ENCODE peak calls at places on chromosomes 4 and X, in four cellular contexts. Y is thyroid gland, W is fibroblast of lung, X is mammary epithelial cell. J is an unnamed sample.

GRCh38 chrX:70331161-70331560 is 41.3 kb downstream of the KIF4A start:
- DNase-seq in X (no peak), W (no peak), Y (no peak), J (no peak)

GRCh38 chrX:96002401-96002800 is 682.2 kb upstream of the DIAPH2 start:
- DNase-seq in W (peak), X (no peak), Y (no peak), J (no peak)

GRCh38 chrX:134075894-134076718 is 90.7 kb upstream of the GPC3 start:
- DNase-seq in Y (no peak), W (no peak), X (no peak), J (no peak)

GRCh38 chr4:10083861-10084641 is 32.5 kb downstream of the WDR1 start:
- DNase-seq in X (no peak), W (no peak), Y (no peak), J (no peak)

GRCh38 chr4:26139310-26139924 is 181.4 kb upstream of the RBPJ start:
- DNase-seq in Y (no peak), X (no peak), W (no peak), J (no peak)

GRCh38 chrX:54484666-54485065 is 11.4 kb downstream of the FGD1 start:
- DNase-seq in Y (no peak), W (no peak), X (no peak), J (no peak)

GRCh38 chrX:119784747-119785446 is 6.5 kb downstream of the RPL39 start:
- DNase-seq in X (no peak), Y (peak), W (peak), J (no peak)

GRCh38 chrX:103878466-103879151 is 46.6 kb upstream of the RAB9B start:
- DNase-seq in X (peak), Y (peak), W (peak), J (peak)

GRCh38 chrX:7925867-7926472 is 1.2 kb downstream of the PNPLA4 start:
- DNase-seq in X (peak), Y (peak), W (peak), J (peak)

GRCh38 chr4:53592128-53592527 is 842 bp upstream of the LNX1 start:
- DNase-seq in W (peak), Y (no peak), X (no peak), J (peak)

GRCh38 chr4:4217123-4217522 is 9.6 kb downstream of the OTOP1 start:
- DNase-seq in Y (no peak), X (peak), W (no peak), J (peak)

GRCh38 chrX:65595460-65595876 is 60.9 kb upstream of the LAS1L start:
- DNase-seq in W (peak), Y (peak), X (peak), J (peak)

GRCh38 chr4:25174674-25175073 is 14.4 kb upstream of the SEPSECS start:
- DNase-seq in Y (no peak), W (no peak), X (peak), J (peak)

GRCh38 chrX:136166221-136166855 is 19.0 kb downstream of the FHL1 start:
- DNase-seq in W (peak), X (no peak), Y (no peak), J (peak)

GRCh38 chrX:148500428-148501120 is at the start of gene AFF2:
- DNase-seq in X (peak), Y (peak), W (peak), J (no peak)

GRCh38 chr4:74157116-74157742 is 689 bp upstream of the MTHFD2L start:
- DNase-seq in X (no peak), W (peak), Y (no peak), J (peak)

GRCh38 chr4:146256328-146256727 is 42.0 kb downstream of the REELD1 start:
- DNase-seq in W (no peak), Y (no peak), X (no peak), J (no peak)

GRCh38 chr4:136743238-136743637 is 789.1 kb downstream of the PCDH18 start:
- DNase-seq in W (no peak), X (no peak), Y (no peak), J (no peak)

GRCh38 chr4:150574678-150575077 is 7.3 kb upstream of the MAB21L2 start:
- DNase-seq in Y (no peak), X (no peak), W (no peak), J (no peak)

GRCh38 chrX:5726246-5726645 is 502.4 kb downstream of the NLGN4X start:
- DNase-seq in Y (no peak), W (no peak), X (peak), J (no peak)

GRCh38 chr4:117968606-117969005 is 65.7 kb upstream of the NDST3 start:
- DNase-seq in W (no peak), X (no peak), Y (no peak), J (no peak)

GRCh38 chrX:3177851-3178250 is 136.6 kb downstream of the ARSF start:
- DNase-seq in Y (no peak), X (peak), W (no peak), J (peak)

GRCh38 chr4:88818650-88819470 is 121.2 kb upstream of the NAP1L5 start:
- DNase-seq in W (peak), Y (peak), X (peak), J (peak)

GRCh38 chrX:18702362-18703195 is 4.9 kb upstream of the PPEF1 start:
- DNase-seq in W (peak), X (no peak), Y (no peak), J (peak)

GRCh38 chrX:115949900-115950822 is 220.4 kb upstream of the AGTR2 start:
- DNase-seq in X (peak), W (no peak), Y (no peak), J (no peak)

GRCh38 chrX:39852496-39852895 is 245.3 kb downstream of the BCOR start:
- DNase-seq in W (no peak), Y (no peak), X (no peak), J (no peak)

GRCh38 chrX:39853417-39853816 is 244.3 kb downstream of the BCOR start:
- DNase-seq in X (no peak), W (no peak), Y (no peak), J (no peak)

GRCh38 chrX:39856472-39857121 is 241.2 kb downstream of the BCOR start:
- DNase-seq in X (no peak), Y (no peak), W (no peak), J (no peak)

GRCh38 chrX:39855748-39856129 is 242.0 kb downstream of the BCOR start:
- DNase-seq in X (peak), Y (no peak), W (peak), J (peak)

GRCh38 chrX:39854772-39855747 is 242.7 kb downstream of the BCOR start:
- DNase-seq in Y (no peak), W (no peak), X (no peak), J (no peak)
- TF ChIP-seq CTCF in Y (no peak), W (no peak), X (no peak), J (no peak)

DNA sequence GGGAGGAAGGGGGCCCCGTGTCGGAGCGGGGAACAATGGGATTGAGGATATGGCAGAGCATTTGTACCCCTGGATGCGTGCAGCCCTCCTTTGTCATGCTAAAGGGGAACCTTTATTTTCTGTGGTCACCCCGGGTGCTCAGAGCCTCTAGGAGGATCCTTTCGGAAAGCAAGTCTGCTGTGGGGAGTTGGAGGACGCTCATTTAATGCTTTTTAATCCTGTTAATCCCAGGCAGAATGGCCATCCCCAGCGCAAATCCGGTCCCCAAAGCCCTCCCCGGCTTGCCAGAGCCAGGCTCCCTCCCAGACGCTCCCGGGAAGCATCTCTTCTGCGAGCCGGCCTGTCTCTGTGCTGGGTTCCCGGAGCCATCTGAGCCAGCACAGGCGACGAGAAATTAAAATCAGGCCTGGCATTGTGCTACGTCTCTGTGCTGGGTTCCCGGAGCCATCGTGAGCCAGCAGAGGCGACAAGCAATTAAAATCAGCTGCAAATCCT is 113.2 kb upstream of the PPP2R3B start:
- DNase-seq in Y (no peak), W (no peak), X (no peak), J (no peak)
- H3K4me3 ChIP-seq in Y (no peak), W (no peak), X (no peak), J (no peak)

DNA sequence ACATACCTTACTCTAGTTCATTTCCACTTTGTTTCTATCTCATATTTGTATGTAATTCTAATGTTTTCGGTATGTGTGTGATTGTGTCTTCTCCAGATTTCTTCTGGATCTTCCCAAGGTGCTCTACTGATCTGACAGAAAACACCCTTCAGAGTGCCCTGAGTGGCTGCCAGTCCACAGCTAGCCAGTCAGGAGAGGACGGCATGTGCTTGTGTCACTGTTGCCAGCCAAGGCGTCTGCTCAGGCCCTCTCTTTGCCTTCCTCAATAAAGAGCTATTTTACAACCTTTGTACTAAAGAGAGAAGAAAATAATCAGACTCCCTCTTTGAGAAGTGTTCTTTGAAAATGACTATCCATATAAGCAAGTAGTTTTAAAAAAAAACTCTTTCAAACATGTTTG is 29.0 kb downstream of the CD99L2 start:
- DNase-seq in W (no peak), Y (peak), X (no peak), J (no peak)
- TF ChIP-seq CTCF in W (no peak), Y (no peak), X (no peak), J (no peak)

GRCh38 chrX:153336988-153337387 is 3.0 kb downstream of the ZNF275 start:
- DNase-seq in X (no peak), W (no peak), Y (no peak), J (no peak)
- H3K4me3 ChIP-seq in X (no peak), W (no peak), Y (no peak), J (no peak)